ENCODE peak calls at places on chromosomes 13 and 19, in five cellular contexts. C, T, I, L and X are unnamed samples.

GRCh38 chr13:34108396-34108795 is 290.4 kb downstream of the RFC3 start:
- DNase-seq in L (no peak), I (peak), C (no peak), T (no peak), X (no peak)

GRCh38 chr13:29791997-29792775 is 58.2 kb downstream of the UBL3 start:
- DNase-seq in C (no peak), I (no peak), T (no peak), L (no peak), X (no peak)

GRCh38 chr13:108609353-108609752 is 20.1 kb upstream of the MYO16 start:
- DNase-seq in T (no peak), I (peak), C (no peak), L (peak), X (no peak)

GRCh38 chr19:38152461-38153379 is 71.3 kb downstream of the DPF1 start:
- DNase-seq in T (no peak), I (peak), C (no peak), L (peak), X (no peak)

GRCh38 chr13:109605846-109606245 is 180.5 kb downstream of the IRS2 start:
- DNase-seq in L (no peak), I (no peak), C (no peak), T (no peak), X (no peak)

GRCh38 chr19:756232-756631 is 5.3 kb downstream of the MISP start:
- DNase-seq in T (no peak), I (peak), L (peak), C (no peak), X (no peak)

GRCh38 chr19:2665103-2665502 is 37.4 kb downstream of the GNG7 start:
- DNase-seq in L (no peak), T (no peak), C (no peak), I (no peak), X (no peak)

GRCh38 chr13:26685606-26686005 is 75.0 kb downstream of the GPR12 start:
- DNase-seq in L (no peak), T (no peak), C (no peak), I (no peak), X (no peak)

GRCh38 chr13:109439813-109440212 is 346.6 kb downstream of the IRS2 start:
- DNase-seq in T (no peak), I (no peak), C (no peak), L (no peak), X (no peak)

GRCh38 chr19:51251453-51251790 is 542 bp downstream of the SIGLECL1 start:
- DNase-seq in L (no peak), I (no peak), C (no peak), T (no peak), X (no peak)

GRCh38 chr19:53600217-53600616 is 31.6 kb upstream of the DPRX start:
- DNase-seq in L (no peak), C (no peak), I (no peak), T (no peak), X (no peak)

GRCh38 chr19:17418710-17419109 is 1.1 kb upstream of the MVB12A start:
- DNase-seq in L (no peak), C (no peak), I (no peak), T (no peak), X (no peak)

GRCh38 chr19:37931941-37932655 is 25.1 kb downstream of the SIPA1L3 start:
- DNase-seq in T (no peak), I (peak), C (peak), L (peak), X (peak)

GRCh38 chr13:41700790-41701310 is 243.5 kb downstream of the RGCC start:
- DNase-seq in L (peak), T (peak), I (peak), C (peak), X (no peak)

GRCh38 chr19:51471527-51471926 is 6.8 kb upstream of the CEACAM18 start:
- DNase-seq in L (no peak), T (no peak), C (no peak), I (no peak), X (no peak)

GRCh38 chr19:54094601-54095000 is 6.0 kb downstream of the OSCAR start:
- DNase-seq in L (no peak), I (no peak), T (no peak), C (no peak), X (no peak)

GRCh38 chr13:33615436-33615835 is 202.5 kb upstream of the RFC3 start:
- DNase-seq in I (no peak), C (no peak), T (no peak), L (no peak), X (no peak)

GRCh38 chr19:3908266-3909054 is 24.4 kb upstream of the NMRK2 start:
- DNase-seq in T (no peak), L (no peak), C (no peak), I (no peak), X (no peak)

GRCh38 chr13:91894311-91894710 is 495.9 kb downstream of the GPC5 start:
- DNase-seq in I (no peak), T (no peak), C (no peak), L (no peak), X (no peak)

GRCh38 chr13:77696863-77697207 is 652 bp upstream of the SLAIN1 start:
- DNase-seq in T (no peak), C (no peak), L (no peak), I (no peak), X (no peak)